ENCODE peak calls at places on chromosomes 7 and 10, in eight cellular contexts. L, W, Z, Q, X, H, S and G are unnamed samples.

GRCh38 chr10:117364121-117364960 is 10.9 kb downstream of the PDZD8 start:
- DNase-seq in L (peak), W (no peak), Z (no peak), Q (no peak), X (no peak), H (no peak), S (no peak), G (no peak)

GRCh38 chr10:129764901-129765663 is 199.0 kb downstream of the EBF3 start:
- DNase-seq in L (no peak), W (peak), Z (no peak), Q (no peak), X (peak), H (no peak), S (no peak), G (no peak)

GRCh38 chr10:129285459-129285858 is 181.6 kb upstream of the MGMT start:
- DNase-seq in L (no peak), W (no peak), Z (no peak), Q (no peak), X (no peak), H (no peak), S (no peak), G (no peak)

GRCh38 chr10:45602082-45602730 is 70.4 kb downstream of the ZFAND4 start:
- DNase-seq in L (peak), W (no peak), Z (peak), Q (no peak), X (no peak), H (no peak), S (no peak), G (no peak)

GRCh38 chr10:71314028-71314693 is 4.9 kb upstream of the SLC29A3 start:
- DNase-seq in L (peak), W (peak), Z (peak), Q (peak), X (peak), H (peak), S (peak), G (peak)

GRCh38 chr7:100349757-100350156 is 8.2 kb upstream of the PILRB start:
- DNase-seq in L (no peak), W (no peak), Z (no peak), Q (no peak), X (no peak), H (no peak), S (no peak), G (no peak)

GRCh38 chr10:80204193-80204714 is 1.1 kb downstream of the ANXA11 start:
- DNase-seq in L (no peak), W (peak), Z (peak), Q (peak), X (peak), H (no peak), S (no peak), G (no peak)

GRCh38 chr7:149226840-149227494 is 12.5 kb upstream of the ZNF212 start:
- DNase-seq in L (no peak), W (no peak), Z (no peak), Q (no peak), X (no peak), H (no peak), S (no peak), G (no peak)

GRCh38 chr7:6160191-6160623 is 112.2 kb downstream of the CYTH3 start:
- DNase-seq in L (peak), W (peak), Z (peak), Q (peak), X (no peak), H (no peak), S (no peak), G (no peak)

GRCh38 chr7:101536232-101536631 is 92.9 kb downstream of the MYL10 start:
- DNase-seq in L (no peak), W (peak), Z (no peak), Q (peak), X (no peak), H (no peak), S (no peak), G (no peak)

GRCh38 chr10:16521311-16522016 is at the start of gene C1QL3:
- DNase-seq in L (peak), W (peak), Z (peak), Q (no peak), X (peak), H (no peak), S (no peak), G (no peak)

GRCh38 chr7:83077328-83077727 is 85.4 kb downstream of the PCLO start:
- DNase-seq in L (peak), W (no peak), Z (peak), Q (no peak), X (no peak), H (no peak), S (no peak), G (no peak)

GRCh38 chr10:16280595-16280994 is 156.2 kb upstream of the PTER start:
- DNase-seq in L (no peak), W (no peak), Z (no peak), Q (no peak), X (no peak), H (no peak), S (no peak), G (no peak)

GRCh38 chr10:14481752-14482151 is 151.0 kb upstream of the FRMD4A start:
- DNase-seq in L (no peak), W (no peak), Z (no peak), Q (no peak), X (no peak), H (no peak), S (no peak), G (no peak)

GRCh38 chr7:15508258-15508657 is 53.6 kb downstream of the AGMO start:
- DNase-seq in L (peak), W (no peak), Z (peak), Q (no peak), X (no peak), H (no peak), S (no peak), G (no peak)

GRCh38 chr10:79286318-79286951 is 60.8 kb upstream of the PPIF start:
- DNase-seq in L (peak), W (peak), Z (peak), Q (peak), X (peak), H (peak), S (peak), G (peak)

GRCh38 chr10:119818889-119819270 is 53.8 kb downstream of the MCMBP start:
- DNase-seq in L (no peak), W (no peak), Z (no peak), Q (no peak), X (no peak), H (no peak), S (no peak), G (no peak)

GRCh38 chr7:27605689-27606269 is 56.9 kb downstream of the HIBADH start:
- DNase-seq in L (peak), W (no peak), Z (peak), Q (no peak), X (no peak), H (no peak), S (no peak), G (no peak)

GRCh38 chr7:50939026-50939425 is 156.3 kb upstream of the GRB10 start:
- DNase-seq in L (no peak), W (no peak), Z (no peak), Q (no peak), X (no peak), H (no peak), S (no peak), G (no peak)

GRCh38 chr7:147571436-147572180 is 1019.0 kb upstream of the C7orf33 start:
- DNase-seq in L (no peak), W (no peak), Z (no peak), Q (no peak), X (no peak), H (no peak), S (no peak), G (no peak)

GRCh38 chr7:103048833-103049232 is 25.8 kb downstream of the FBXL13 start:
- DNase-seq in L (no peak), W (no peak), Z (no peak), Q (no peak), X (no peak), H (no peak), S (no peak), G (no peak)

GRCh38 chr7:30241767-30242166 is 42.6 kb upstream of the ZNRF2 start:
- DNase-seq in L (no peak), W (no peak), Z (peak), Q (no peak), X (no peak), H (no peak), S (no peak), G (no peak)